ENCODE peak calls at places on chromosomes 3 and 15, in four cellular contexts. L is coronary artery, M is AG09309, S is neural progenitor cell. F is an unnamed sample.

GRCh38 chr3:143885803-143886427 is 37.6 kb upstream of the SLC9A9 start:
- DNase-seq in S (peak), L (no peak), M (no peak), F (peak)

GRCh38 chr3:158801200-158801599 is 654 bp upstream of the MFSD1 start:
- DNase-seq in S (peak), L (no peak), M (no peak), F (no peak)

GRCh38 chr3:184685646-184686045 is 26.2 kb downstream of the MAGEF1 start:
- DNase-seq in S (peak), M (no peak), L (no peak), F (no peak)

GRCh38 chr3:194675081-194675640 is 3.2 kb upstream of the LSG1 start:
- DNase-seq in M (no peak), S (no peak), L (peak), F (no peak)

GRCh38 chr15:57572463-57572862 is 19.2 kb upstream of the MYZAP start:
- DNase-seq in L (no peak), M (peak), S (no peak), F (peak)

GRCh38 chr3:116958291-116958690 is 248.7 kb downstream of the TUSC7 start:
- DNase-seq in L (no peak), S (no peak), M (no peak), F (no peak)

GRCh38 chr15:83285284-83285978 is 967 bp upstream of the BNC1 start:
- DNase-seq in L (no peak), S (peak), M (no peak), F (no peak)

GRCh38 chr3:16012086-16012485 is 162.4 kb upstream of the GALNT15 start:
- DNase-seq in M (no peak), S (no peak), L (no peak), F (no peak)

DNA sequence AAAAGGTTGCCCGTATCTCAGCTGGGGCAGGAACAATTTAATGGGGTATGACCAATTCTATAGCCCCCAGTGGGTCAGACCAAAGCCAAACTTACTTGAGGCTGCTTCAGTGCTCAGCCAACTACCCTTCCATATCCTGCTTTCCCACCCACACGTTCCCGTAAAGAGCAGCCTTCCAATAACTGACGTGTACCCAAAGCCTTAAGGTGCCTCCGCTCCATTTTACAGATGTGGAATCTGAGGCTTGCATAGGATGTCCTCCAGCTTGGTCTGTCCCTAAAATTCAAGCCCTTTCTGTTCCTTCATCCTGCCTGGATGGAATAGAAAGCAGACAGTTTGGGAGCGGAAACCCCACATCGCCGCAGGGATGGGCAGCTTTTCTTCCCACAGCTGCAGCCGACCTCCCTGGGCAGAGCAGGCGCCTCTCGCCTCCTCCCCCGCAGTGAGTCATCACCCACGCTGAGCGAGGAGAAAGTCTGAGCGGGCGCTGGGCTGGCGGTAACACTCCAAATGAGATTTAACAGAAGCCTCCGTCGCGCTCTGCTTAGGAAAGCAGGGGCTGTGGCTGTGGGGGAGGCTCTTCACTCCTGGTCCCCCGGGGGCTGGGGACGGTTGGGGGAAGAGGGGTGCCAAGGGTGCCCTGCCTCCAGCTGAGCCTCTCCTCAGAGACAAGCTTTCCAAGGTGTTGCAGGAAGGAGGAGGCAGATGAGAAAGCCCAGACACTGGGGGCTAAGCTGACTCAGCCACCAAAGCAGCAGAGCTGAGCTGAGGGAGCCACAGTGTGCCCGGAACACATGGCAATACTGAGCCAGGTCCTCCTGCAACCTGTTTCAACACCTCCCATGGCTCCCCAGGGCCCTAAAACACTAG is 57.8 kb upstream of the HRH1 start:
- DNase-seq in M (peak), L (peak), S (peak), F (peak)
- TF ChIP-seq CTCF in M (no peak), L (no peak), S (no peak), F (no peak)

GRCh38 chr3:13880811-13881156 is 913 bp upstream of the WNT7A start:
- DNase-seq in S (no peak), L (peak), M (no peak), F (no peak)
- TF ChIP-seq CTCF in S (no peak), L (no peak), M (no peak), F (no peak)

DNA sequence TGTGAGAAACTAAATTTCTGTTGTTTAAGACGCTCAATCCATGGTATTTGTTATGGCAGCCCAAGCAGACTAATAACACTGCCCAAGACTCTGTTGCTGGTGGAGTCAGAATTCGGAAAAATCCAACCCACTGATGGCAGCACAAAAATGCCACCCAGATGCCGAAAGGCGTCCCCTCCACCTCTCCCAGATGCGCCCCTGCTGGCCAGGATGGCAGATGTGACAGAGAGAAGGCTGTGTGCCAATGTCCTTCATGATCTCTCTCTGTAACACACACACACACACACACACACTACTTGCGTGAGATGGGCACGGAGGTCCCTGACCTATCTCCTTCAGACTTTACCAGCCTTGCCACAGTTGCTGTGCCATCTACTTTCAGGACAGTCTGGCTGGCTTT is 10.9 kb upstream of the LYSMD4 start:
- DNase-seq in L (no peak), S (no peak), M (no peak), F (no peak)
- TF ChIP-seq CTCF in L (no peak), S (peak), M (no peak), F (no peak)

DNA sequence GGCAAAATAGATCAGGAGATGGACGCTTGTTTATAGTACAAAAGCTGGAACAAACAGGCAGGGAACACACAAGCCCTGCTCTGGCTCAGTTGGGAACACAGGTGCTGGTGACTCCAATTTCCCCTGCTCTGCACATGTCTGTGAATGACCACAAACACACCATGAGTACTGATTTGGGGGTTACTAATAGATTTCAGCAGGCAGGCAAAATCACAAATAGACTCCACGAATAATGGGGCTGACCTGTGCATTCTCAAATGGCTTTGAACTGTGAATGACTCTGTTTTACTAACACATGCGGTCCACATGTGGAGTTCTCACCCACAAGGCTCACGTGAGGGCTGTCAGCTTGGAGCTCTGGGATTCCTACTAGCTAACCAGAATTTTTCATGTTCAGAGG is 3.9 kb downstream of the RTP3 start:
- DNase-seq in M (no peak), L (no peak), S (no peak), F (peak)
- TF ChIP-seq CTCF in M (no peak), L (no peak), S (no peak), F (no peak)

GRCh38 chr15:22227411-22227810 is 147.1 kb downstream of the OR4M2 start:
- DNase-seq in L (no peak), M (no peak), S (no peak), F (no peak)
- TF ChIP-seq CTCF in L (no peak), M (no peak), S (no peak), F (no peak)

GRCh38 chr3:73258057-73258456 is 196.6 kb downstream of the EBLN2 start:
- DNase-seq in M (no peak), S (no peak), L (no peak), F (no peak)
- TF ChIP-seq CTCF in M (no peak), S (no peak), L (no peak), F (no peak)

DNA sequence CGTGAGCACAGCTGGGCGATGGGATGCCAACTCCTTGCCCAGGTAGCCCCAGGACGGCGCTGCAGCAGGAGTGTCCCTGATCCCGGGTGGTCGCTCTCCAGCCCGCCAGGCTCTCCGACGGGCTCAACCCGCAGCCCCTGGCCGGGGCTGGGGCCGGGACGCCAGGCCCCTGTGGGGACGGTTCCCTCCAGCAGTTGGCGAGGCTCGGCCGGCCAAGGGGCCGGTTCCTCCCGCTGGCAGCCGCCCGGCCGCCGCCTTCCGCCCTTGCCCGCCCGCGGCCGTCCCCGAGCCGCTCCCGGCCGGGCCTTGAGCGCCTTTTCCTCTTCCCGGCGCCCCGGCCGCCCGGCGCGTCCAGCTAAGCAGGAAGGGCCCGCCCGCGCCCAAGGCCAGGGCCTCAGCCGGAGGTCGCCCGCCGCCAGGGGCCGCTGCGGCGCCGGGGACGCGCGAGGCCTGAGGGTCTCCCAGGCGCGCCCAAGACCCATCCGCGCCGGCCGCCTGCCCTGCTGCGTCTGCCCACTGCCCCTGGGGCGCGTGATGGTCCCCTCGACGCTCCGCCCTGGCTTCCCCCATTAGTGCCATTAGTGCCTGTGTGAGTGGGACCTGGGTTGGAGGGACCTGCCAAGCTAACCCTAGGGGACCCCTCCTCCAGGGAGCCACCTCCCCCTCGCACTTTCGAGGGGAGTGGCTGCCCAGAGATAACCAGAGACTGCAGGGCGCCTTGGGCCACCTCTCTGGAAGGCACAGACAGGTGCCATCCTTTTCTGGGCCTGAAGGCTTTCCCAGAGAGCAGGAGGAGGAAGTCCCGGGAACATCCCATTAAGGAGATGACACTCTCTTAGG is 106.4 kb downstream of the FBLN2 start:
- DNase-seq in L (no peak), M (no peak), S (peak), F (no peak)
- TF ChIP-seq CTCF in L (no peak), M (peak), S (peak), F (no peak)

GRCh38 chr15:89888214-89888804 is 5.5 kb downstream of the AP3S2 start:
- DNase-seq in S (peak), L (no peak), M (peak), F (no peak)
- TF ChIP-seq CTCF in S (peak), L (no peak), M (peak), F (peak)

GRCh38 chr3:139518926-139519842 is 20.4 kb downstream of the RBP1 start:
- DNase-seq in L (peak), S (no peak), M (no peak), F (no peak)

GRCh38 chr3:139518296-139518695 is 21.2 kb downstream of the RBP1 start:
- DNase-seq in S (no peak), M (no peak), L (peak), F (no peak)

GRCh38 chr3:139521144-139521543 is 18.4 kb downstream of the RBP1 start:
- DNase-seq in M (no peak), L (no peak), S (no peak), F (no peak)

GRCh38 chr3:139521811-139522210 is 17.7 kb downstream of the RBP1 start:
- DNase-seq in L (peak), S (no peak), M (no peak), F (no peak)

GRCh38 chr3:139520028-139520737 is 19.4 kb downstream of the RBP1 start:
- DNase-seq in M (no peak), S (no peak), L (peak), F (no peak)
- TF ChIP-seq CTCF in M (peak), S (peak), L (no peak), F (peak)

DNA sequence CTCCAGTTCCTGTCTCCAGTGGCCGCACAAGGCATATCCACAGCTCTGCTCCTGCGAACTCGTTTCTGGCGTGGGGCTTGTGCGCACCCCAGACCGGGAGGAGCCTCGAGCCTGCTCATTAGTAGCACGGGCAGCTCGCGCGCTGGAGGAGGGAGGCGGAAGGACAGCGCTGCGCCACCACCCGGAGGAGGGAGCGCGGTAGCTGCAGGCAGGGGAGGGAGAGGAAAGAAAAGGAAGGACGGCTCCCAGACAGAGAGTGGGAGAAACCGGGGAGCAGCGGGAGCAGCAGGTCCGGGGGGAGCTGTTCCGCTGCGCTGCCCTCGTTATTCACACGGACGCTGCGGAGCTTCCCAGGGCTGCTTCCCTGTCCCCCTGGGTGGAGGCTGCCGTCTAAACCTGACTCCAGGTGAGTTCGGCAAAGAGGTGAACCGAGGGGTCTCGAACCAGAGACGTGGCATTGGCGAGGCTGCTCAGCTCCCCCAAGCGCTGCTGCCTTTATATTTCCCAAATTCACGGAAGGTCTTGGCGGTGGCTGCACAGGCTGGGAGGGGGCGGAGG is 121.3 kb upstream of the ZNF717 start:
- DNase-seq in S (peak), L (no peak), M (peak), F (no peak)
- TF ChIP-seq CTCF in S (peak), L (no peak), M (peak), F (no peak)

F was measured in AG09319.